ENCODE peak calls at places on chromosomes 12 and 14, in five cellular contexts. One of them, this sample, is unnamed.

GRCh38 chr12:22625671-22626251 is 790 bp downstream of the ETNK1 start:
- DNase-seq in dorsolateral prefrontal cortex: no peak
- DNase-seq in OCI-LY7: peak; percentile 36
- DNase-seq in psoas muscle: peak; percentile 11
- DNase-seq in CD8-positive, alpha-beta memory T cell: peak; percentile 53
- DNase-seq in this sample: peak; percentile 63

GRCh38 chr12:91685917-91686316 is 459.7 kb downstream of the BTG1 start:
- DNase-seq in dorsolateral prefrontal cortex: no peak
- DNase-seq in OCI-LY7: no peak
- DNase-seq in psoas muscle: no peak
- DNase-seq in CD8-positive, alpha-beta memory T cell: no peak
- DNase-seq in this sample: no peak

GRCh38 chr12:42056130-42056529 is 88.5 kb downstream of the GXYLT1 start:
- DNase-seq in dorsolateral prefrontal cortex: no peak
- DNase-seq in OCI-LY7: peak; percentile 56
- DNase-seq in psoas muscle: no peak
- DNase-seq in CD8-positive, alpha-beta memory T cell: no peak
- DNase-seq in this sample: no peak

GRCh38 chr12:125403145-125403789 is 338.0 kb downstream of the AACS start:
- DNase-seq in dorsolateral prefrontal cortex: no peak
- DNase-seq in OCI-LY7: peak; percentile 81
- DNase-seq in psoas muscle: no peak
- DNase-seq in CD8-positive, alpha-beta memory T cell: no peak
- DNase-seq in this sample: peak; percentile 13

GRCh38 chr14:97848351-97848980 is 1051.3 kb downstream of the VRK1 start:
- DNase-seq in dorsolateral prefrontal cortex: no peak
- DNase-seq in OCI-LY7: no peak
- DNase-seq in psoas muscle: no peak
- DNase-seq in CD8-positive, alpha-beta memory T cell: no peak
- DNase-seq in this sample: no peak

GRCh38 chr12:47889040-47889439 is 15.8 kb downstream of the VDR start:
- DNase-seq in dorsolateral prefrontal cortex: no peak
- DNase-seq in OCI-LY7: peak; percentile 47
- DNase-seq in psoas muscle: no peak
- DNase-seq in CD8-positive, alpha-beta memory T cell: no peak
- DNase-seq in this sample: no peak

GRCh38 chr12:67579662-67580003 is 68.9 kb upstream of the DYRK2 start:
- DNase-seq in dorsolateral prefrontal cortex: no peak
- DNase-seq in OCI-LY7: no peak
- DNase-seq in psoas muscle: no peak
- DNase-seq in CD8-positive, alpha-beta memory T cell: no peak
- DNase-seq in this sample: no peak

GRCh38 chr14:55532645-55533309 is 47.2 kb upstream of the KTN1 start:
- DNase-seq in dorsolateral prefrontal cortex: no peak
- DNase-seq in OCI-LY7: no peak
- DNase-seq in psoas muscle: no peak
- DNase-seq in CD8-positive, alpha-beta memory T cell: no peak
- DNase-seq in this sample: peak; percentile 81

GRCh38 chr12:87806310-87806709 is 222.9 kb downstream of the C12orf50 start:
- DNase-seq in dorsolateral prefrontal cortex: no peak
- DNase-seq in OCI-LY7: no peak
- DNase-seq in psoas muscle: no peak
- DNase-seq in CD8-positive, alpha-beta memory T cell: no peak
- DNase-seq in this sample: no peak

GRCh38 chr12:67269632-67270578 is 747 bp downstream of the CAND1 start:
- DNase-seq in dorsolateral prefrontal cortex: peak; percentile 63
- DNase-seq in OCI-LY7: peak; percentile 74
- DNase-seq in psoas muscle: peak; percentile 43
- DNase-seq in CD8-positive, alpha-beta memory T cell: peak; percentile 75
- DNase-seq in this sample: peak; percentile 64

GRCh38 chr12:122951979-122952892 is 14.0 kb downstream of the ABCB9 start:
- DNase-seq in dorsolateral prefrontal cortex: peak; percentile 79
- DNase-seq in OCI-LY7: peak; percentile 83
- DNase-seq in psoas muscle: peak; percentile 73
- DNase-seq in CD8-positive, alpha-beta memory T cell: peak; percentile 81
- DNase-seq in this sample: peak; percentile 78

GRCh38 chr12:38689704-38690103 is 215.7 kb downstream of the CPNE8 start:
- DNase-seq in dorsolateral prefrontal cortex: no peak
- DNase-seq in OCI-LY7: no peak
- DNase-seq in psoas muscle: no peak
- DNase-seq in CD8-positive, alpha-beta memory T cell: no peak
- DNase-seq in this sample: no peak

GRCh38 chr12:47946413-47947107 is 16.8 kb upstream of the TMEM106C start:
- DNase-seq in dorsolateral prefrontal cortex: no peak
- DNase-seq in OCI-LY7: no peak
- DNase-seq in psoas muscle: no peak
- DNase-seq in CD8-positive, alpha-beta memory T cell: no peak
- DNase-seq in this sample: no peak

GRCh38 chr14:28143340-28143739 is 623.2 kb upstream of the FOXG1 start:
- DNase-seq in dorsolateral prefrontal cortex: no peak
- DNase-seq in OCI-LY7: no peak
- DNase-seq in psoas muscle: no peak
- DNase-seq in CD8-positive, alpha-beta memory T cell: no peak
- DNase-seq in this sample: no peak

GRCh38 chr14:55099741-55100140 is 29.3 kb upstream of the LGALS3 start:
- DNase-seq in dorsolateral prefrontal cortex: no peak
- DNase-seq in OCI-LY7: no peak
- DNase-seq in psoas muscle: no peak
- DNase-seq in CD8-positive, alpha-beta memory T cell: no peak
- DNase-seq in this sample: no peak

GRCh38 chr12:50246873-50247612 is 36.3 kb downstream of the LIMA1 start:
- DNase-seq in dorsolateral prefrontal cortex: no peak
- DNase-seq in OCI-LY7: no peak
- DNase-seq in psoas muscle: peak; percentile 83
- DNase-seq in CD8-positive, alpha-beta memory T cell: no peak
- DNase-seq in this sample: no peak

GRCh38 chr14:34403646-34404045 is 58.4 kb downstream of the SPTSSA start:
- DNase-seq in dorsolateral prefrontal cortex: no peak
- DNase-seq in OCI-LY7: no peak
- DNase-seq in psoas muscle: no peak
- DNase-seq in CD8-positive, alpha-beta memory T cell: no peak
- DNase-seq in this sample: no peak

GRCh38 chr14:100906420-100906819 is 2.9 kb upstream of the RTL1 start:
- DNase-seq in dorsolateral prefrontal cortex: no peak
- DNase-seq in OCI-LY7: peak; percentile 26
- DNase-seq in psoas muscle: no peak
- DNase-seq in CD8-positive, alpha-beta memory T cell: no peak
- DNase-seq in this sample: no peak

GRCh38 chr14:33081259-33081658 is 142.6 kb downstream of the NPAS3 start:
- DNase-seq in dorsolateral prefrontal cortex: no peak
- DNase-seq in OCI-LY7: peak; percentile 48
- DNase-seq in psoas muscle: no peak
- DNase-seq in CD8-positive, alpha-beta memory T cell: no peak
- DNase-seq in this sample: no peak

GRCh38 chr14:36105401-36105800 is 71.1 kb downstream of the PTCSC3 start:
- DNase-seq in dorsolateral prefrontal cortex: no peak
- DNase-seq in OCI-LY7: no peak
- DNase-seq in psoas muscle: no peak
- DNase-seq in CD8-positive, alpha-beta memory T cell: no peak
- DNase-seq in this sample: no peak

GRCh38 chr12:75602111-75602510 is 90.7 kb upstream of the KRR1 start:
- DNase-seq in dorsolateral prefrontal cortex: no peak
- DNase-seq in OCI-LY7: no peak
- DNase-seq in psoas muscle: no peak
- DNase-seq in CD8-positive, alpha-beta memory T cell: no peak
- DNase-seq in this sample: peak; percentile 27

GRCh38 chr12:7131502-7131866 is 1.3 kb downstream of the CLSTN3 start:
- DNase-seq in dorsolateral prefrontal cortex: no peak
- DNase-seq in OCI-LY7: no peak
- DNase-seq in psoas muscle: no peak
- DNase-seq in CD8-positive, alpha-beta memory T cell: peak; percentile 58
- DNase-seq in this sample: no peak

GRCh38 chr12:39102474-39103209 is 197.3 kb upstream of the CPNE8 start:
- DNase-seq in dorsolateral prefrontal cortex: no peak
- DNase-seq in OCI-LY7: no peak
- DNase-seq in psoas muscle: no peak
- DNase-seq in CD8-positive, alpha-beta memory T cell: no peak
- DNase-seq in this sample: no peak

GRCh38 chr12:49201595-49202295 is 12.9 kb upstream of the TUBA1A start:
- DNase-seq in dorsolateral prefrontal cortex: no peak
- DNase-seq in OCI-LY7: no peak
- DNase-seq in psoas muscle: no peak
- DNase-seq in CD8-positive, alpha-beta memory T cell: no peak
- DNase-seq in this sample: no peak

GRCh38 chr12:43428088-43428600 is 123.9 kb downstream of the ADAMTS20 start:
- DNase-seq in dorsolateral prefrontal cortex: no peak
- DNase-seq in OCI-LY7: no peak
- DNase-seq in psoas muscle: no peak
- DNase-seq in CD8-positive, alpha-beta memory T cell: no peak
- DNase-seq in this sample: no peak

DNA sequence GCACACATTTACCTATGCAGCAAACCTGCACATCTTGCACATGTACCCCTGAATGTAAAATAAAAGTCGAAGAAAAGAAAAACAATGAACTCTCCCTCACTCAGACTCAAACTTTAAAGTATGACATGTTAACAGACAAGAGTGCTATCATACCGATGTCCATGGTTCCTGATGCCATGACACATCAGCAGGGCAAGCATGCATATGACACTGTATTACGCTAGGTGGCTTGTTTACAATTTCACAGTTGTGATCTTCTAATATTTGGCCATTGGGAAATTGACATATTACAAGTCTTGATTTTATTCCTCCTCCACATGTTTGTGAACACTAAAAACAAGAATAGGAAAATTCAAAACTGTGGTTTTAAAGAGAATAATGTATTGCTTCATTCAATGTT is 126.6 kb downstream of the ADAMTS20 start:
- DNase-seq in dorsolateral prefrontal cortex: no peak
- DNase-seq in OCI-LY7: no peak
- DNase-seq in psoas muscle: no peak
- DNase-seq in CD8-positive, alpha-beta memory T cell: no peak
- DNase-seq in this sample: no peak
- H3K27ac ChIP-seq in dorsolateral prefrontal cortex: no peak overlapping the region
- H3K27ac ChIP-seq in OCI-LY7: no peak overlapping the region
- H3K27ac ChIP-seq in psoas muscle: no peak overlapping the region
- H3K27ac ChIP-seq in CD8-positive, alpha-beta memory T cell: no peak overlapping the region
- H3K27ac ChIP-seq in this sample: no peak overlapping the region

DNA sequence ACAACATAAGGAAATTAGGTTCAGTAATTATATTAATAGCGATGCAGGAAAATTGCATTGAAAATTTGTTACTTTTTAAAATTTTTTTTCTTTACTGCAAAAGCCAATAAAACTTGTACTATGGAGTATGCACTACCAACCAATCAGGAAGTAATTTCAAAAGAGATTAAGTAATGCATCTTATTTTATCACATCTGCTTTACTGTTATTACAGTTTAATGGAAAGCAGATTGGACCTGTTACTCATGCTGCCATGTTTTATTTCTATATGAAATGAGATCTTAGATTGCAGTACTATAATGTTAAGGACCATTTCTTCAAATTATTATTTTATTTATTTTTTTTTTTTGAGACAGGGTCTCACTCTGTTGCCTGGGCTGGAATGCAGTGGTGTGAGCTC is 1.7 kb upstream of the STRN3 start:
- DNase-seq in dorsolateral prefrontal cortex: no peak
- DNase-seq in OCI-LY7: no peak
- DNase-seq in psoas muscle: no peak
- DNase-seq in CD8-positive, alpha-beta memory T cell: no peak
- DNase-seq in this sample: no peak
- H3K4me3 ChIP-seq in dorsolateral prefrontal cortex: no peak overlapping the region
- H3K4me3 ChIP-seq in OCI-LY7: no peak overlapping the region
- H3K4me3 ChIP-seq in psoas muscle: peak overlapping the region; percentile 98
- H3K4me3 ChIP-seq in CD8-positive, alpha-beta memory T cell: no peak overlapping the region
- H3K4me3 ChIP-seq in this sample: peak overlapping the region; percentile 60

GRCh38 chr14:64210211-64210610 is 84.0 kb downstream of the ESR2 start:
- DNase-seq in dorsolateral prefrontal cortex: no peak
- DNase-seq in OCI-LY7: no peak
- DNase-seq in psoas muscle: no peak
- DNase-seq in CD8-positive, alpha-beta memory T cell: no peak
- DNase-seq in this sample: no peak

GRCh38 chr14:64213853-64214570 is 80.2 kb downstream of the ESR2 start:
- DNase-seq in dorsolateral prefrontal cortex: no peak
- DNase-seq in OCI-LY7: no peak
- DNase-seq in psoas muscle: no peak
- DNase-seq in CD8-positive, alpha-beta memory T cell: no peak
- DNase-seq in this sample: no peak

GRCh38 chr14:64213079-64213478 is 81.1 kb downstream of the ESR2 start:
- DNase-seq in dorsolateral prefrontal cortex: no peak
- DNase-seq in OCI-LY7: no peak
- DNase-seq in psoas muscle: no peak
- DNase-seq in CD8-positive, alpha-beta memory T cell: no peak
- DNase-seq in this sample: no peak

GRCh38 chr14:64215274-64215673 is 78.9 kb downstream of the ESR2 start:
- DNase-seq in dorsolateral prefrontal cortex: no peak
- DNase-seq in OCI-LY7: no peak
- DNase-seq in psoas muscle: no peak
- DNase-seq in CD8-positive, alpha-beta memory T cell: no peak
- DNase-seq in this sample: no peak

GRCh38 chr14:64212666-64213065 is 81.5 kb downstream of the ESR2 start:
- DNase-seq in dorsolateral prefrontal cortex: no peak
- DNase-seq in OCI-LY7: no peak
- DNase-seq in psoas muscle: no peak
- DNase-seq in CD8-positive, alpha-beta memory T cell: no peak
- DNase-seq in this sample: no peak
- H3K27ac ChIP-seq in dorsolateral prefrontal cortex: no peak overlapping the region
- H3K27ac ChIP-seq in OCI-LY7: no peak overlapping the region
- H3K27ac ChIP-seq in psoas muscle: peak overlapping the region; percentile 90
- H3K27ac ChIP-seq in CD8-positive, alpha-beta memory T cell: no peak overlapping the region
- H3K27ac ChIP-seq in this sample: no peak overlapping the region

GRCh38 chr14:49966971-49967630 is 74.2 kb downstream of the ARF6 start:
- DNase-seq in dorsolateral prefrontal cortex: no peak
- DNase-seq in OCI-LY7: no peak
- DNase-seq in psoas muscle: no peak
- DNase-seq in CD8-positive, alpha-beta memory T cell: no peak
- DNase-seq in this sample: no peak
- H3K4me3 ChIP-seq in dorsolateral prefrontal cortex: no peak overlapping the region
- H3K4me3 ChIP-seq in OCI-LY7: no peak overlapping the region
- H3K4me3 ChIP-seq in psoas muscle: no peak overlapping the region
- H3K4me3 ChIP-seq in CD8-positive, alpha-beta memory T cell: no peak overlapping the region
- H3K4me3 ChIP-seq in this sample: no peak overlapping the region

DNA sequence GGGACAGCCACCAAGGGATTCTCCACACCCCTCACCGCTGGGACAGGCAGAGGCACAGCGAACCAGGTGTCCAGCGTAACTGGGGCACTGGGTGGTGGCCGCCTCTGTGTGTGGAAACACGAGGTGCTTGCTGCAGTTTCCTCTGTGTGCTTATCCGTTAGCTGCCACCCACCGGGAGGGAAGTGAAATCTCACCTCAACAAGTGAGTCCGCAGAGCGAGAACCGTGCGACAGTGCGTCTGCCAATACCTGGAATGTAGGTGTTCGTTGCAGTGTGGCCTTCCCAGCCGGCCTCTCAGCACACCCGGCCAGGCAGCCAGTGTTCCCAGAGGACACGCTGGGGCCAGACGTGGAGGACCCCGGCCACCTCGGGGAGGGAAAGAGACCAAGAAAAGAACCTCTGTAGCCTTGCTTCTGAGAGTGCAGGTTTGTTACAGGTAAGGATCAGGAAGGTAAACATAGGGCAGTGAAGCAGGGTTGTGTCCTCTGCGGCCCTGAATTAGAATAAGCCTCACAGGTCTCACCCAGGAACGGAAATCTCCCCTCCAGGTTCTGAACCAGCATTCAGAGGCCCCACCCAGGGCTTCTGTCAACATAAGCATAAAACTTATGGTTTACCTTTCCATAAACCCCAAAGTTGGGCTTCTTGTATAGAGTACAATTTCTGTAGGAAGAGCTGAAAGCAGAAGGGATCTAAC is 1.5 kb downstream of the BCL2L14 start:
- DNase-seq in dorsolateral prefrontal cortex: no peak
- DNase-seq in OCI-LY7: no peak
- DNase-seq in psoas muscle: no peak
- DNase-seq in CD8-positive, alpha-beta memory T cell: no peak
- DNase-seq in this sample: no peak
- H3K27ac ChIP-seq in dorsolateral prefrontal cortex: no peak overlapping the region
- H3K27ac ChIP-seq in OCI-LY7: no peak overlapping the region
- H3K27ac ChIP-seq in psoas muscle: no peak overlapping the region
- H3K27ac ChIP-seq in CD8-positive, alpha-beta memory T cell: no peak overlapping the region
- H3K27ac ChIP-seq in this sample: no peak overlapping the region

GRCh38 chr14:102238766-102239165 is 66.2 kb downstream of the MOK start:
- DNase-seq in dorsolateral prefrontal cortex: no peak
- DNase-seq in OCI-LY7: no peak
- DNase-seq in psoas muscle: no peak
- DNase-seq in CD8-positive, alpha-beta memory T cell: no peak
- DNase-seq in this sample: no peak
- H3K4me3 ChIP-seq in dorsolateral prefrontal cortex: no peak overlapping the region
- H3K4me3 ChIP-seq in OCI-LY7: no peak overlapping the region
- H3K4me3 ChIP-seq in psoas muscle: no peak overlapping the region
- H3K4me3 ChIP-seq in CD8-positive, alpha-beta memory T cell: no peak overlapping the region
- H3K4me3 ChIP-seq in this sample: no peak overlapping the region

This sample was measured in WERI-Rb-1.